ENCODE peak calls at places on chromosomes 11 and 22, in ten cellular contexts. P is adipocyte, D is PC-3, Y is HepG2, L is H9, X is fibroblast of lung, W is neural progenitor cell, Q is colonic mucosa, O is NT2/D1, A is HCT116. J is an unnamed sample.

GRCh38 chr11:84812351-84813083 is 814.6 kb downstream of the DLG2 start:
- DNase-seq in D (no peak), O (no peak), L (no peak), A (no peak), P (peak; percentile 69), Y (no peak), Q (no peak), W (no peak), X (peak; percentile 15), J (peak; percentile 62)

GRCh38 chr11:9901931-9902330 is 238.1 kb downstream of the SWAP70 start:
- DNase-seq in X (no peak), O (no peak), W (no peak), D (no peak), L (no peak), P (no peak), Y (no peak), Q (no peak), A (no peak), J (no peak)

GRCh38 chr11:124798991-124799383 is 1.2 kb downstream of the MSANTD2 start:
- DNase-seq in O (peak; percentile 18), Y (no peak), D (peak; percentile 88), X (peak; percentile 83), W (no peak), P (peak; percentile 67), A (no peak), Q (peak; percentile 33), L (no peak), J (no peak)

GRCh38 chr22:37181681-37182080 is 6.4 kb downstream of the C1QTNF6 start:
- DNase-seq in D (no peak), O (no peak), A (no peak), X (no peak), Q (no peak), W (no peak), Y (no peak), P (no peak), L (no peak), J (no peak)

GRCh38 chr22:39808087-39808486 is 85.5 kb downstream of the ENTHD1 start:
- DNase-seq in D (peak; percentile 41), P (peak; percentile 2), W (peak; percentile 58), Q (peak; percentile 56), X (no peak), O (peak; percentile 9), L (peak; percentile 64), Y (peak; percentile 30), A (peak; percentile 31), J (no peak)

GRCh38 chr22:39545310-39546063 is 12.9 kb upstream of the RPS19BP1 start:
- DNase-seq in L (peak; percentile 83), P (peak; percentile 49), Q (peak; percentile 65), A (no peak), X (no peak), D (no peak), W (peak; percentile 88), O (peak; percentile 63), Y (no peak), J (no peak)

GRCh38 chr11:46529086-46529905 is 64.5 kb downstream of the AMBRA1 start:
- DNase-seq in A (peak; percentile 49), Q (peak; percentile 77), Y (peak; percentile 55), O (peak; percentile 72), L (peak; percentile 85), D (peak; percentile 65), X (peak; percentile 42), W (peak; percentile 83), P (peak; percentile 80), J (no peak)

GRCh38 chr22:44202261-44202789 is 21.6 kb downstream of the PARVG start:
- DNase-seq in Q (no peak), A (no peak), L (no peak), Y (no peak), X (peak; percentile 92), P (peak; percentile 77), D (no peak), O (no peak), W (no peak), J (peak; percentile 44)

GRCh38 chr22:25623310-25623734 is 58.8 kb downstream of the GRK3 start:
- DNase-seq in O (no peak), A (no peak), D (no peak), Y (no peak), W (no peak), X (no peak), Q (no peak), L (no peak), P (no peak), J (no peak)

GRCh38 chr11:35802672-35803071 is 140.1 kb downstream of the TRIM44 start:
- DNase-seq in D (no peak), X (no peak), A (no peak), W (no peak), L (no peak), Y (no peak), P (no peak), Q (no peak), O (no peak), J (no peak)

GRCh38 chr11:35803115-35803514 is 140.5 kb downstream of the TRIM44 start:
- DNase-seq in Y (no peak), L (no peak), O (no peak), D (no peak), Q (no peak), W (no peak), P (no peak), A (no peak), X (no peak), J (no peak)

GRCh38 chr11:35802221-35802620 is 139.6 kb downstream of the TRIM44 start:
- DNase-seq in Q (no peak), P (no peak), L (no peak), X (no peak), O (no peak), W (no peak), A (no peak), D (no peak), Y (no peak), J (no peak)

GRCh38 chr11:35800970-35801953 is 138.7 kb downstream of the TRIM44 start:
- DNase-seq in W (no peak), P (no peak), L (no peak), D (no peak), X (no peak), O (no peak), Q (no peak), Y (no peak), A (no peak), J (no peak)

GRCh38 chr11:35804446-35805040 is 139.3 kb upstream of the LDLRAD3 start:
- DNase-seq in O (no peak), Q (no peak), P (no peak), X (no peak), A (no peak), L (no peak), D (no peak), Y (no peak), W (no peak), J (no peak)
- H3K9ac ChIP-seq in O (no peak overlapping the region), Q (no peak overlapping the region), P (no peak overlapping the region), X (no peak overlapping the region), A (no peak overlapping the region), L (no peak overlapping the region), D (no peak overlapping the region), Y (no peak overlapping the region), W (no peak overlapping the region), J (no peak overlapping the region)

GRCh38 chr11:83158965-83159900 is 2.3 kb downstream of the PCF11 start:
- DNase-seq in D (no peak), Q (no peak), L (no peak), A (no peak), W (no peak), O (no peak), X (no peak), P (peak; percentile 26), Y (no peak), J (no peak)

GRCh38 chr11:83158474-83158786 is 1.5 kb downstream of the PCF11 start:
- DNase-seq in X (no peak), Y (no peak), A (no peak), P (no peak), W (no peak), Q (no peak), O (no peak), D (no peak), L (no peak), J (no peak)

GRCh38 chr11:83162377-83162776 is 5.4 kb downstream of the PCF11 start:
- DNase-seq in D (no peak), Q (no peak), Y (no peak), P (peak; percentile 42), W (no peak), L (no peak), A (no peak), O (no peak), X (no peak), J (no peak)

GRCh38 chr11:83159901-83160865 is 3.3 kb downstream of the PCF11 start:
- DNase-seq in P (peak; percentile 33), O (no peak), A (no peak), W (no peak), X (peak; percentile 46), Y (no peak), L (no peak), D (peak; percentile 93), Q (peak; percentile 45), J (no peak)

GRCh38 chr11:83161610-83162199 is 4.8 kb downstream of the PCF11 start:
- DNase-seq in W (no peak), X (no peak), L (no peak), A (no peak), O (no peak), Q (no peak), D (no peak), P (no peak), Y (no peak), J (no peak)
- H3K9ac ChIP-seq in W (no peak overlapping the region), X (no peak overlapping the region), L (no peak overlapping the region), A (no peak overlapping the region), O (no peak overlapping the region), Q (no peak overlapping the region), D (no peak overlapping the region), P (no peak overlapping the region), Y (no peak overlapping the region), J (peak overlapping the region; percentile 2)

GRCh38 chr11:69321877-69322350 is 28.0 kb downstream of the MYEOV start:
- DNase-seq in P (peak; percentile 49), Q (no peak), W (no peak), Y (no peak), A (no peak), D (peak; percentile 98), L (no peak), X (peak; percentile 98), O (no peak), J (no peak)

GRCh38 chr11:69318093-69318420 is 24.1 kb downstream of the MYEOV start:
- DNase-seq in Q (no peak), D (no peak), Y (no peak), O (no peak), L (no peak), A (no peak), P (no peak), X (no peak), W (no peak), J (no peak)

GRCh38 chr11:69319255-69320106 is 25.5 kb downstream of the MYEOV start:
- DNase-seq in X (no peak), Q (no peak), D (no peak), L (no peak), O (no peak), W (no peak), Y (no peak), A (no peak), P (no peak), J (no peak)

GRCh38 chr11:69320326-69320725 is 26.4 kb downstream of the MYEOV start:
- DNase-seq in L (no peak), X (no peak), D (peak; percentile 70), Q (no peak), O (no peak), W (no peak), P (no peak), Y (no peak), A (no peak), J (no peak)

GRCh38 chr11:69320756-69321741 is 27.1 kb downstream of the MYEOV start:
- DNase-seq in D (peak; percentile 80), L (no peak), Y (no peak), W (no peak), X (peak; percentile 48), Q (no peak), A (no peak), O (no peak), P (peak; percentile 38), J (no peak)
- H3K9ac ChIP-seq in D (peak overlapping the region; percentile 84), L (no peak overlapping the region), Y (no peak overlapping the region), W (no peak overlapping the region), X (peak overlapping the region; percentile 48), Q (no peak overlapping the region), A (peak overlapping the region; percentile 52), O (no peak overlapping the region), P (peak overlapping the region; percentile 66), J (no peak overlapping the region)

GRCh38 chr11:72704783-72705287 is 30.6 kb upstream of the PDE2A start:
- DNase-seq in X (no peak), Y (no peak), L (no peak), Q (no peak), O (no peak), D (no peak), P (no peak), W (no peak), A (no peak), J (no peak)
- H3K9ac ChIP-seq in X (no peak overlapping the region), Y (no peak overlapping the region), L (no peak overlapping the region), Q (no peak overlapping the region), O (peak overlapping the region; percentile 13), D (no peak overlapping the region), P (no peak overlapping the region), W (no peak overlapping the region), A (no peak overlapping the region), J (no peak overlapping the region)